ENCODE peak calls at places on chromosome 19, in five cellular contexts. R, Z, L, T and G are unnamed samples.
A peak's percentile ranks its signal among the peaks of the same experiment; 100 is the strongest.

GRCh38 chr19:39390460-39390758 is 497 bp downstream of the PAF1 start:
- DNase-seq in R (no peak), Z (no peak), L (no peak), T (no peak), G (no peak)

GRCh38 chr19:4183967-4184717 is 1.7 kb downstream of the ANKRD24 start:
- DNase-seq in R (peak; percentile 36), Z (peak; percentile 81), L (no peak), T (no peak), G (no peak)

GRCh38 chr19:17348700-17349099 is 11.3 kb downstream of the GTPBP3 start:
- DNase-seq in R (no peak), Z (no peak), L (peak; percentile 93), T (no peak), G (no peak)

GRCh38 chr19:3013261-3013725 is 15.8 kb downstream of the TLE2 start:
- DNase-seq in R (no peak), Z (no peak), L (no peak), T (no peak), G (no peak)

GRCh38 chr19:3595521-3596061 is 10.3 kb downstream of the GIPC3 start:
- DNase-seq in R (no peak), Z (peak; percentile 78), L (no peak), T (no peak), G (no peak)

GRCh38 chr19:10831980-10832658 is 3.9 kb downstream of the TMED1 start:
- DNase-seq in R (no peak), Z (peak; percentile 45), L (peak; percentile 63), T (no peak), G (no peak)

GRCh38 chr19:54462713-54463530 is 656 bp downstream of the LENG9 start:
- DNase-seq in R (peak; percentile 59), Z (peak; percentile 96), L (peak; percentile 92), T (no peak), G (peak; percentile 72)

GRCh38 chr19:7224205-7224833 is 69.9 kb downstream of the INSR start:
- DNase-seq in R (no peak), Z (peak; percentile 75), L (no peak), T (no peak), G (no peak)

GRCh38 chr19:18063463-18063862 is 23.3 kb downstream of the IL12RB1 start:
- DNase-seq in R (peak; percentile 36), Z (no peak), L (no peak), T (no peak), G (no peak)

GRCh38 chr19:58037927-58038687 is 4.3 kb downstream of the ZSCAN1 start:
- DNase-seq in R (no peak), Z (peak; percentile 79), L (no peak), T (no peak), G (no peak)

GRCh38 chr19:604355-604754 is 14.7 kb downstream of the HCN2 start:
- DNase-seq in R (no peak), Z (peak; percentile 74), L (no peak), T (no peak), G (no peak)

GRCh38 chr19:55118401-55118991 is 1.1 kb upstream of the PPP1R12C start:
- DNase-seq in R (peak; percentile 57), Z (peak; percentile 79), L (no peak), T (no peak), G (no peak)

GRCh38 chr19:42693760-42694350 is 46.4 kb downstream of the PSG3 start:
- DNase-seq in R (no peak), Z (no peak), L (no peak), T (peak; percentile 2), G (no peak)

GRCh38 chr19:47093841-47094240 is 19.7 kb downstream of the ZC3H4 start:
- DNase-seq in R (peak; percentile 56), Z (no peak), L (peak; percentile 48), T (no peak), G (no peak)
- TF ChIP-seq CTCF in R (no peak), Z (no peak), L (no peak), T (no peak), G (no peak)

DNA sequence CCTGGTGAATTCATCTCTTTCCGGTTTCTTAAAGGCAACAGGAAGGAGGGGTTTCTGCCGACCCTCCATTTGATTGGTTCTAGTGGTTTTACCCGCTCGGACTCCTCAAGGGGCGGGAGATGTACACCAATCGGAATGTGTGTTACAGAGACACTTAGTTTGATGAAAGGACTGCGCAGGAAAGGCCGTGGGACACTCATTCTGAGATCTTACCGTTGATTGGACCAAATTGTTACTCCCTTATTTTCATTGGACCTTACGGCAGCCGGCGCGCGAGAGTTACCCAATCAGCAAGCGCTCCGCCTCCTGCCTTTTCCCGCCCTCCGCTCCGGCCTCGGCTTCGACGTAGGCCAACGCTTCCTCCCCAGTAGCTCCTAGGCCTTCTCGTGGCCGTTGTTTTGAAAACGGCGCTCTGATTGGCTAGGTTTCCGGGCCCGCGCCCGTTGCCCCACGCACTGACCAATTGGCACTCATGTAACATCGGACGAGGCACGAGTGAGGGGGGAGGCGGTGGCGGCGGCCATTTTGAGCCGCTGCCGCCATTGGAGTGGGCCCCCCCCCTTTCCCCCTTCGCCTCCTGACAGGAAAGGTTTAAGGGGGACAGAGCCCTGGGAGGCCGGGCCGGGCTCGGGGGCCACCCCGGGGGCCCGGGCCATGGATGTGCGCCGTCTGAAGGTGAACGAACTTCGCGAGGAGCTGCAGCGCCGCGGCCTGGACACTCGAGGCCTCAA is at the start of gene HNRNPUL1:
- DNase-seq in R (peak; percentile 99), Z (peak; percentile 96), L (peak; percentile 100), T (peak; percentile 100), G (peak; percentile 99)
- TF ChIP-seq CTCF in R (no peak), Z (no peak), L (peak; percentile 19), T (peak; percentile 36), G (peak; percentile 34)

DNA sequence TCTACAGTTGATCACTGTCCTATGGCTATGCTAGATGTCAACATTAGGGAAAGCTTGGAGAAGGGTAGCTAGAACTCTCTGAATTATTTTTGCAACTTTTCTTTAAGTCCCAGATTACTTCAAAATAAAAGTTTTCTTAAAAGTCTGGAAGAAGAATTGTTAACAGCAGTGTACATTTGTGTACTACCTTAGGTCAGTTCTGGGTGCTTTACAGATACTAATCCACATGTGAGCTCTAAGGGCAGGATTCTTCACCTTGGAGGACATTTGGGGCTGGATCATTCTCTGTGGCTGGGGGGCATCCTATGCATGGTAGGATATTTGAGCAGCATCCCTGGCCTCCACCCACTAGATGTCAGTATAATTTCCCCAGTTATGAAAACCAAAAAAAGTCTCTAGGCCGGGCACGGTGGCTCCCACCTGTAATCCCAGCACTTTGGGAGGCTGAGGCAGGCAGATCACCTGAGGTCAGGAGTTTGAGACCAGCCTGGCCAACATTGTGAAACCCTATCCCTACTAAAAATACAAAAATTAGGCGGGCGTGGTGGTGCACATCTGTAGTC is 2.8 kb downstream of the BRME1 start:
- DNase-seq in R (no peak), Z (no peak), L (no peak), T (no peak), G (no peak)
- TF ChIP-seq CTCF in R (no peak), Z (no peak), L (peak; percentile 11), T (peak; percentile 26), G (peak; percentile 25)

DNA sequence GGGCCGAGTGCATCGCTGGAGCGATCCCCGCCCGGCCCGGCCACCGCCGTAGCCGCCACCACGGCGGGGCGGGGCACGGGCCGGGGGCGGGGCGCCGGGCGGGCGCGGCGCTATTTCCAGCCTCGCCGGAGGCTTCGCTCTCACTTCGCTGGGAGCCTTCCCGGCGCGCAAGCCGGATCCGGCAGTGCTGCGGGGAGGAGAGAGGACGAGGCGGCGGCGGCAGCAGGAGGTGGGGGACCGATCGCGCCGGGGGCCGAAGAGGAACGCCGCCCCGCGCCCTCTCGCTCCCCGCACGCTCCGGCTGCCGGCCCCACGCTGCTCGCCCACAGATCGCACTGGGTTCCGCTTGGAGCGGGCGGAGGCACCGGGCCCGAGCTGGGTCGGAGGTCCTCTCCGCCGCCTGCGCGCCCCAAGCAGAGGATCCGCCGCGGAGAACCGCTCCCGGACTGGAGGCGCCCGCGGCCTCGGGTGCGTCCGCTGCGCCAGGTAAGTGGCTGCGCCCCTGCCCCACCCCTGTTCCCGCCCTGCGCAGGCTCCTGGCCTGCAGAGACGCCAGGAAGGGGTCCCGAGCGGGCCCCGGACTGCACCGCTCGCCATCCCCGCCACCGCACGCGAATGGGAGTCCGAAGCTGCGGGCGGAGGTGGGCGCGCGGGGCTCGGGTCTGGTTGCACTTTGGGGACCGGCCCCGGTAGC is at the start of gene CHST8:
- DNase-seq in R (peak; percentile 84), Z (peak; percentile 88), L (no peak), T (no peak), G (no peak)
- TF ChIP-seq CTCF in R (no peak), Z (no peak), L (no peak), T (no peak), G (no peak)

GRCh38 chr19:45638930-45639729 is at the start of gene EML2:
- DNase-seq in R (peak; percentile 83), Z (peak; percentile 91), L (peak; percentile 83), T (no peak), G (peak; percentile 50)
- TF ChIP-seq CTCF in R (peak; percentile 15), Z (no peak), L (no peak), T (peak; percentile 34), G (no peak)

GRCh38 chr19:31459430-31459829 is 110.2 kb upstream of the TSHZ3 start:
- DNase-seq in R (no peak), Z (no peak), L (no peak), T (no peak), G (no peak)
- TF ChIP-seq CTCF in R (no peak), Z (no peak), L (no peak), T (peak; percentile 14), G (no peak)

GRCh38 chr19:34263745-34264237 is 9.4 kb downstream of the GARRE1 start:
- DNase-seq in R (no peak), Z (no peak), L (no peak), T (no peak), G (no peak)
- TF ChIP-seq CTCF in R (no peak), Z (no peak), L (no peak), T (no peak), G (no peak)

DNA sequence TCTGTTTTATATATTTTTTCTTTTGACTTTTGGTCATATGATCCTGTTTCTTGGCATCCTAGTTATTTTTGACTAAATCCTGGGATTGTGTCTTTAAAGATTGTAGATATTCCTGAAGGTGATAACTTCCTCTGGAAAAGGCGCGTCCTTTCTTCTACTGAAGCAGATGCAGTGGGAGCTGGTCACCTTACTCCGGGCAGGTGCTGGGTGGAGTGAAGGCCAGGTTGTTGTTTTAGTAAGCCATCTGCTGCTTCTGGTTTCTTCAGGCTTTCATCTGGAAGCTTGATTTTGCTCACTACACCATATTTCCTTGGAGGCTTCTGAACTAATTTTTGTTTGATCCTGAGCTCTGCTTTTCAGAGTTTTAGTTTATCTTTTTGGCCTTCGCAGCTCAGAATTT is 21.5 kb downstream of the URI1 start:
- DNase-seq in R (no peak), Z (no peak), L (peak; percentile 18), T (no peak), G (no peak)
- TF ChIP-seq CTCF in R (no peak), Z (no peak), L (no peak), T (no peak), G (no peak)